ENCODE peak calls at places on chromosomes 3 and 15, in eight cellular contexts. B is NCI-H1105; M is RWPE1; C is aorta; T is fibroblast of lung; N is AML-193; R is stimulated activated CD4-positive, alpha-beta T cell treated with anti-CD3 and anti-CD28 coated beads, Interleukin-15, amount 100 ng/mL, for 1 hour; P is fibroblast of pulmonary artery. H is an unnamed sample.

GRCh38 chr3:50203113-50203852 is 1.8 kb upstream of the SLC38A3 start:
- DNase-seq in B (no peak), M (no peak), C (no peak), T (no peak), N (no peak), R (no peak), P (no peak), H (no peak)

GRCh38 chr3:111236833-111237713 is 165.5 kb downstream of the NECTIN3 start:
- DNase-seq in B (no peak), M (no peak), C (no peak), T (peak), N (no peak), R (no peak), P (peak), H (no peak)

GRCh38 chr15:93943607-93944006 is 287.8 kb upstream of the MCTP2 start:
- DNase-seq in B (no peak), M (no peak), C (no peak), T (no peak), N (no peak), R (no peak), P (no peak), H (no peak)

GRCh38 chr15:55917881-55918296 is 75.5 kb downstream of the NEDD4 start:
- DNase-seq in B (no peak), M (peak), C (no peak), T (peak), N (peak), R (no peak), P (peak), H (no peak)

GRCh38 chr3:49411550-49411967 is 217 bp downstream of the RHOA start:
- DNase-seq in B (no peak), M (no peak), C (peak), T (no peak), N (peak), R (peak), P (no peak), H (peak)

GRCh38 chr15:96122077-96123027 is 208.1 kb upstream of the NR2F2 start:
- DNase-seq in B (no peak), M (peak), C (no peak), T (peak), N (no peak), R (no peak), P (no peak), H (no peak)

GRCh38 chr3:62562017-62562416 is 188.7 kb upstream of the FEZF2 start:
- DNase-seq in B (no peak), M (peak), C (no peak), T (peak), N (no peak), R (no peak), P (peak), H (no peak)

GRCh38 chr3:36075491-36075890 is 304.8 kb upstream of the STAC start:
- DNase-seq in B (no peak), M (no peak), C (no peak), T (no peak), N (no peak), R (no peak), P (no peak), H (no peak)

H was measured in left lung.